ENCODE peak calls at places on chromosomes 5 and 9, in four cellular contexts. One of them, this sample, is unnamed.

GRCh38 chr9:93090091-93090655 is 5.8 kb upstream of the CARD19 start:
- DNase-seq in spleen: peak; percentile 5
- DNase-seq in A549: no peak
- DNase-seq in H1: no peak
- DNase-seq in this sample: no peak

GRCh38 chr5:132746592-132747063 is 598 bp upstream of the CCNI2 start:
- DNase-seq in H1: no peak
- DNase-seq in A549: peak; percentile 71
- DNase-seq in spleen: no peak
- DNase-seq in this sample: no peak

GRCh38 chr5:67214713-67215591 is 18.4 kb upstream of the CD180 start:
- DNase-seq in A549: no peak
- DNase-seq in H1: no peak
- DNase-seq in spleen: no peak
- DNase-seq in this sample: no peak

GRCh38 chr9:87085073-87085472 is 137.8 kb upstream of the GAS1 start:
- DNase-seq in spleen: no peak
- DNase-seq in H1: no peak
- DNase-seq in A549: no peak
- DNase-seq in this sample: no peak

GRCh38 chr9:3263698-3264097 is 262.1 kb downstream of the RFX3 start:
- DNase-seq in H1: no peak
- DNase-seq in spleen: no peak
- DNase-seq in A549: no peak
- DNase-seq in this sample: no peak

GRCh38 chr9:136006169-136006568 is 45.0 kb upstream of the UBAC1 start:
- DNase-seq in A549: no peak
- DNase-seq in spleen: no peak
- DNase-seq in H1: no peak
- DNase-seq in this sample: no peak

GRCh38 chr9:69532359-69532758 is 139.8 kb downstream of the APBA1 start:
- DNase-seq in spleen: no peak
- DNase-seq in A549: no peak
- DNase-seq in H1: no peak
- DNase-seq in this sample: no peak

GRCh38 chr5:41835625-41836024 is 34.6 kb downstream of the OXCT1 start:
- DNase-seq in H1: no peak
- DNase-seq in A549: peak; percentile 29
- DNase-seq in spleen: no peak
- DNase-seq in this sample: peak; percentile 17

GRCh38 chr9:122218885-122219855 is 9.6 kb downstream of the LHX6 start:
- DNase-seq in spleen: no peak
- DNase-seq in H1: no peak
- DNase-seq in A549: no peak
- DNase-seq in this sample: no peak

GRCh38 chr5:172588380-172588779 is 52.7 kb upstream of the NEURL1B start:
- DNase-seq in H1: no peak
- DNase-seq in spleen: no peak
- DNase-seq in A549: no peak
- DNase-seq in this sample: no peak

GRCh38 chr5:147507480-147508126 is 2.3 kb downstream of the DPYSL3 start:
- DNase-seq in spleen: no peak
- DNase-seq in H1: no peak
- DNase-seq in A549: no peak
- DNase-seq in this sample: peak; percentile 40

GRCh38 chr5:2215059-2215458 is 332.3 kb upstream of the IRX4 start:
- DNase-seq in A549: no peak
- DNase-seq in spleen: no peak
- DNase-seq in H1: no peak
- DNase-seq in this sample: no peak

GRCh38 chr5:15901151-15901550 is 278.4 kb downstream of the MARCHF11 start:
- DNase-seq in H1: no peak
- DNase-seq in A549: no peak
- DNase-seq in spleen: no peak
- DNase-seq in this sample: no peak

GRCh38 chr5:32574540-32575175 is 10.7 kb upstream of the SUB1 start:
- DNase-seq in H1: no peak
- DNase-seq in A549: peak; percentile 36
- DNase-seq in spleen: no peak
- DNase-seq in this sample: no peak

GRCh38 chr9:74496819-74497749 is at the start of gene RORB:
- DNase-seq in H1: no peak
- DNase-seq in A549: peak; percentile 18
- DNase-seq in spleen: peak; percentile 83
- DNase-seq in this sample: no peak

GRCh38 chr9:130154816-130155215 is 17.4 kb upstream of the NCS1 start:
- DNase-seq in spleen: no peak
- DNase-seq in H1: no peak
- DNase-seq in A549: no peak
- DNase-seq in this sample: no peak

GRCh38 chr9:77751341-77752091 is 103.4 kb upstream of the GNA14 start:
- DNase-seq in spleen: no peak
- DNase-seq in H1: no peak
- DNase-seq in A549: peak; percentile 58
- DNase-seq in this sample: peak; percentile 51

GRCh38 chr9:15484802-15485201 is 26.0 kb downstream of the PSIP1 start:
- DNase-seq in H1: no peak
- DNase-seq in spleen: no peak
- DNase-seq in A549: no peak
- DNase-seq in this sample: no peak

GRCh38 chr9:69554945-69555344 is 117.2 kb downstream of the APBA1 start:
- DNase-seq in A549: peak; percentile 6
- DNase-seq in H1: no peak
- DNase-seq in spleen: no peak
- DNase-seq in this sample: no peak

GRCh38 chr5:155070781-155071180 is 57.2 kb downstream of the KIF4B start:
- DNase-seq in H1: no peak
- DNase-seq in spleen: no peak
- DNase-seq in A549: no peak
- DNase-seq in this sample: no peak

GRCh38 chr5:39399135-39400036 is 25.4 kb downstream of the DAB2 start:
- DNase-seq in A549: peak; percentile 89
- DNase-seq in spleen: no peak
- DNase-seq in H1: no peak
- DNase-seq in this sample: peak; percentile 71

GRCh38 chr5:150599917-150600511 is 40.4 kb upstream of the SYNPO start:
- DNase-seq in H1: no peak
- DNase-seq in A549: peak; percentile 61
- DNase-seq in spleen: peak; percentile 78
- DNase-seq in this sample: peak; percentile 79

DNA sequence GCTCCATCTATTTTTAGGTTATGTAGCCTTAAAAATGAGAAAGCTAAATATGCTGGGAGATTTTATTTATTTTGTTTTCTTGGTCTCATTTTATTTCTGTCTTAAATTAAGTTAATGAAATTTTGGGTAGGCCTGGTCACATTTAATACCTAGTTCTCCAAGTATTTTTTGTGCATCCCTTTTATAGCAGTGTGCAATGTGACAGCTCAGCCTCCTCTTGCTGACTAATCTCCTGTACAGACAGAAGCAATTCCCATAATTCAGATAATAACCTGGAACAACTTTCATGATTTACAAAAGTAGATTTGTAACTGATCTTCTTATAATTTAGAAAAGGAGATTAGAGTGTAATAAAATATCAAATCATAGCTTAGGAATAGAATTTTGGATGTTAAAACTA is 403.9 kb downstream of the ADGRV1 start:
- DNase-seq in H1: no peak
- DNase-seq in A549: no peak
- DNase-seq in spleen: no peak
- DNase-seq in this sample: no peak
- H3K4me3 ChIP-seq in H1: no peak overlapping the region
- H3K4me3 ChIP-seq in A549: no peak overlapping the region
- H3K4me3 ChIP-seq in spleen: no peak overlapping the region
- H3K4me3 ChIP-seq in this sample: no peak overlapping the region

GRCh38 chr9:131386258-131386657 is 7.6 kb upstream of the PRRC2B start:
- DNase-seq in H1: no peak
- DNase-seq in spleen: no peak
- DNase-seq in A549: no peak
- DNase-seq in this sample: no peak
- TF ChIP-seq CTCF in H1: no peak
- TF ChIP-seq CTCF in spleen: no peak
- TF ChIP-seq CTCF in A549: no peak
- TF ChIP-seq CTCF in this sample: no peak

GRCh38 chr5:151739395-151739794 is 19.0 kb downstream of the ATOX1 start:
- DNase-seq in spleen: no peak
- DNase-seq in A549: no peak
- DNase-seq in H1: no peak
- DNase-seq in this sample: peak; percentile 39

GRCh38 chr5:151739939-151740335 is 18.5 kb downstream of the ATOX1 start:
- DNase-seq in A549: peak; percentile 53
- DNase-seq in spleen: no peak
- DNase-seq in H1: no peak
- DNase-seq in this sample: no peak

GRCh38 chr5:151740958-151741373 is 17.5 kb downstream of the ATOX1 start:
- DNase-seq in spleen: no peak
- DNase-seq in H1: no peak
- DNase-seq in A549: no peak
- DNase-seq in this sample: no peak

GRCh38 chr5:151741678-151742423 is 16.6 kb downstream of the ATOX1 start:
- DNase-seq in H1: no peak
- DNase-seq in spleen: no peak
- DNase-seq in A549: no peak
- DNase-seq in this sample: no peak

DNA sequence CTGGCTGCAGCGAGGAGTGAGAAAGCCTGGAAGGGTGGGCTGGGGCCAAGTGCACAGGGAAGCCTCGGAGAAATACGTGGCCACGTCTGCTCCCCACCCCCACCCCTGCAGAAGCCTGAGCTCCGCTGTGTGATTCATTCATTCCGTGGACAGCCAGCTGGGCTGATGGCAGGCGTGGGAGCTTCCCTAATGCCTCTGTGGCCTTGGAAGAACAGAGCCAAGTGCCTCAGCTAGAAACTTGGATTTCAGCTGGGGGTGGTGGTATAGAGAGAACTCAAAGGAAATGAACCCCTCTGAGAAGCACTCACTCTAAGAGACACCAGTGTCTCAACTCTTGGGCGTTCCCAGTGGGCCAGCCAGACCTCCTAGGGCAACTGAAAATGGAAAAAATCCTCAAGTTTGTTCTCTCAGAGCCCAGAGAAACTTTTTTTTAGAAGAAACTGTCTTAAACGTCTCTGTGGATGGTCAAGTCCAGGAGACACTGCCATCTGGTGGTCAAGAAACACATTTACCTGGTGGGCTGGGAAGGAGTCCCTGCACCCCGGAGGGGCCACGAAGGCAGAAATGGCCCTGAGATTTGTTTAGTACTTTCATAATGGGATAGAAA is 18.0 kb downstream of the ATOX1 start:
- DNase-seq in spleen: no peak
- DNase-seq in A549: peak; percentile 78
- DNase-seq in H1: no peak
- DNase-seq in this sample: peak; percentile 86
- TF ChIP-seq POLR2A in spleen: no peak
- TF ChIP-seq POLR2A in A549: no peak
- TF ChIP-seq POLR2A in H1: peak; percentile 48
- TF ChIP-seq POLR2A in this sample: no peak

DNA sequence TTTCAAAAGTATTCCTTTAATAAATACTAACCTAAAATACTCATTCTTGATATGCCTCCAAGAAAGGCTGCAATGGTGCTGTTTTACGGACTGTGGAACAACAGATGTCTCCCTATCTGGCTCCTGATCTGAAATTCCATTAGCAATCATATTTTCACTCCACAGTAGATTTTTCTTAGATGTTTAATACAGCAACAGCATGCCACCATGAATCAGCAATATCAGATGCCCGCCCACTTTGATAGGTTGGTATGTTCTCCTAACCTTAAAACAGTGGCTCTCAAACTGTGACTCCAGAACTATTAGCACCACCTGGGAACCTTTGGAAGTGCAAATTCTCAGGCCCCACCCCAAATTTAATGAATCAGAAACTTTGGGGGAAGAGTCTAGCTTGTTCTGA is 110.2 kb downstream of the MLLT3 start:
- DNase-seq in A549: peak; percentile 63
- DNase-seq in H1: no peak
- DNase-seq in spleen: no peak
- DNase-seq in this sample: no peak
- H3K4me3 ChIP-seq in A549: no peak overlapping the region
- H3K4me3 ChIP-seq in H1: no peak overlapping the region
- H3K4me3 ChIP-seq in spleen: no peak overlapping the region
- H3K4me3 ChIP-seq in this sample: no peak overlapping the region

DNA sequence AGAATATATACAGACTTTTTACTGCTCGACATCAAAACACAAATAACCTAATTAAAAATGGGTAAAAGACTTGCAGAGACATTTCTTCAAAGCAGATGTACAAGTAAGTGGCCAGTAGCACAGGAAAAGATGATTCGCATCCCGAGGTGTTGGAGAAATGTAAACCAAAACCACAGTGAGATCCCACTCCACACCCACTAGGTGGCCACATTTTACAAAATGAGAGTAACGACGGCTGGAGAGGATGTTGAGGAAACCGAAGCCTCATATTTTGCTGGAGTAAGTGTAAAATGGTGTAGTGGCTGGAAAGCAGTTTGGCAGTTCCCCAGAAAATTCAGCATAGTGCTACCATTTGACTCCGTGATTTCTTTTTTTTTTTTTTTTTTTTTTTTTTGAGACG is 21.3 kb upstream of the GBGT1 start:
- DNase-seq in H1: no peak
- DNase-seq in spleen: no peak
- DNase-seq in A549: peak; percentile 76
- DNase-seq in this sample: peak; percentile 34
- TF ChIP-seq CTCF in H1: peak; percentile 54
- TF ChIP-seq CTCF in spleen: peak; percentile 67
- TF ChIP-seq CTCF in A549: peak; percentile 58
- TF ChIP-seq CTCF in this sample: peak; percentile 42

DNA sequence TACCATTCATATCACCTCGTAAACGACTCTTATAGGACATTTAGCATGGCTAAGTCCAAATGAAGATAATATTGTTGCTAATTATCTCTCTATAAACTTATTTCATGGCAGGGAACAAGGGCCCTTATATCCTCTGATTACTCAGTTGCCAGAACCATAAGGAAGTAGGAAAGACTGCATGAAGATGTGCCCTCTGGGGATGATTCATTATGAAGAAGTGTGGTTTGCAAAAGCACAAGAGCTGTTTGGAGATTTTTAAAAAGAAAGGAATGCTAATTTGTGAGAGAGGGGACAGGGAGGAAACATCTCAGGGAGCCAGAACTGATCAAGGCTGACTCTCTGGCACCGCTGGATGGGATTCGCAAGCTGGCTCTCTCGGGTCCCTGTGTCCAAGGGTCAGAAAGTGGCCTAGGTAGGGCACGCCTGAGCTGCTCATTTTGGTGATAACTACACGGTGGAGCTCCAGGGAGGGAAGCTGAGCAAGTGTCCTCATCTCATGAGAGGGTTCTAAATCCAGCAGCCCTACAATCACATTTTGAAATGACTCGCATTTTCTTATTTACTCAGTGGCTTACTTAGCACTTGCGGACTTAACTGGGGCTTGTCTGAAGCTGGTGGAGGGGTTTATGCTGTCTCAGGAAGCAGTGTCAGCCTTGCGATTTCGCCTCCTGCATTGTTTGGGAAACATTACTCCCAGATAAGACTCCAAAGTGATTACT is 136.8 kb downstream of the C5orf15 start:
- DNase-seq in H1: no peak
- DNase-seq in A549: no peak
- DNase-seq in spleen: no peak
- DNase-seq in this sample: no peak
- TF ChIP-seq POLR2A in H1: no peak
- TF ChIP-seq POLR2A in A549: no peak
- TF ChIP-seq POLR2A in spleen: no peak
- TF ChIP-seq POLR2A in this sample: no peak